ENCODE peak calls at places on chromosomes 13 and 19, in nine cellular contexts. M, L, B, Y, A, J, I, N and S are unnamed samples. For H3K4me1, the result is how much of the 10 kb centered on the place peaks cover.

GRCh38 chr19:53647350-53647749 is 15.6 kb downstream of the DPRX start:
- DNase-seq in M (no peak), L (no peak), B (no peak), Y (no peak), A (no peak), J (no peak), I (no peak), N (no peak), S (no peak)

GRCh38 chr13:50403311-50403710 is 388.1 kb downstream of the KCNRG start:
- DNase-seq in M (no peak), L (peak), B (no peak), Y (peak), A (no peak), J (no peak), I (peak), N (no peak), S (no peak)

GRCh38 chr19:34711890-34712289 is 22.2 kb upstream of the ZNF181 start:
- DNase-seq in M (no peak), L (no peak), B (no peak), Y (no peak), A (no peak), J (no peak), I (no peak), N (no peak), S (no peak)

GRCh38 chr19:42010245-42011126 is 16.5 kb upstream of the ATP1A3 start:
- DNase-seq in M (no peak), L (no peak), B (no peak), Y (no peak), A (no peak), J (no peak), I (peak), N (no peak), S (no peak)

GRCh38 chr13:108227651-108228272 is 9.6 kb downstream of the ABHD13 start:
- DNase-seq in M (no peak), L (peak), B (no peak), Y (no peak), A (peak), J (no peak), I (peak), N (peak), S (no peak)

GRCh38 chr13:98007001-98007400 is 53.5 kb downstream of the IPO5 start:
- DNase-seq in M (no peak), L (no peak), B (no peak), Y (no peak), A (no peak), J (no peak), I (no peak), N (no peak), S (no peak)

GRCh38 chr19:53037101-53038097 is 7.1 kb upstream of the ERVV-2 start:
- DNase-seq in M (no peak), L (no peak), B (no peak), Y (no peak), A (no peak), J (no peak), I (peak), N (peak), S (no peak)

GRCh38 chr19:29278716-29279115 is 65.8 kb upstream of the UQCRFS1 start:
- DNase-seq in M (peak), L (no peak), B (no peak), Y (no peak), A (no peak), J (no peak), I (no peak), N (no peak), S (no peak)

GRCh38 chr13:108508263-108508662 is 121.1 kb upstream of the MYO16 start:
- DNase-seq in M (no peak), L (peak), B (no peak), Y (no peak), A (no peak), J (no peak), I (peak), N (no peak), S (no peak)

GRCh38 chr19:14116918-14117578 is 514 bp downstream of the PRKACA start:
- DNase-seq in M (no peak), L (no peak), B (peak), Y (no peak), A (peak), J (no peak), I (no peak), N (peak), S (no peak)

GRCh38 chr19:49910179-49910578 is 13.5 kb upstream of the IL4I1 start:
- DNase-seq in M (no peak), L (no peak), B (no peak), Y (no peak), A (no peak), J (no peak), I (no peak), N (no peak), S (no peak)

GRCh38 chr13:49667773-49668172 is 23.5 kb downstream of the EBPL start:
- DNase-seq in M (no peak), L (no peak), B (no peak), Y (no peak), A (no peak), J (no peak), I (peak), N (no peak), S (no peak)

GRCh38 chr13:49933511-49933910 is 2.6 kb downstream of the SPRYD7 start:
- DNase-seq in M (no peak), L (no peak), B (no peak), Y (no peak), A (no peak), J (no peak), I (no peak), N (no peak), S (no peak)

GRCh38 chr13:94209110-94209509 is 270.4 kb downstream of the DCT start:
- DNase-seq in M (no peak), L (no peak), B (no peak), Y (no peak), A (no peak), J (no peak), I (no peak), N (no peak), S (no peak)

GRCh38 chr19:49887653-49888477 is 8.8 kb downstream of the IL4I1 start:
- DNase-seq in M (peak), L (no peak), B (no peak), Y (no peak), A (no peak), J (no peak), I (no peak), N (no peak), S (no peak)

GRCh38 chr19:30374791-30375650 is 2.8 kb downstream of the ZNF536 start:
- DNase-seq in M (peak), L (no peak), B (no peak), Y (no peak), A (no peak), J (no peak), I (no peak), N (no peak), S (no peak)

GRCh38 chr19:7618366-7618765 is 11.0 kb downstream of the XAB2 start:
- DNase-seq in M (peak), L (peak), B (no peak), Y (peak), A (no peak), J (peak), I (no peak), N (no peak), S (no peak)

GRCh38 chr13:32538234-32538620 is 368 bp downstream of the N4BP2L2 start:
- DNase-seq in M (peak), L (no peak), B (no peak), Y (peak), A (no peak), J (no peak), I (peak), N (peak), S (no peak)

GRCh38 chr13:106680796-106681482 is 113.0 kb upstream of the ARGLU1 start:
- DNase-seq in M (no peak), L (no peak), B (no peak), Y (no peak), A (no peak), J (no peak), I (no peak), N (no peak), S (no peak)

GRCh38 chr19:17486545-17486944 is 16.2 kb downstream of the SLC27A1 start:
- DNase-seq in M (no peak), L (no peak), B (no peak), Y (no peak), A (no peak), J (no peak), I (no peak), N (no peak), S (no peak)

GRCh38 chr19:17490411-17490810 is 20.1 kb downstream of the SLC27A1 start:
- DNase-seq in M (no peak), L (no peak), B (no peak), Y (no peak), A (no peak), J (no peak), I (no peak), N (no peak), S (no peak)

GRCh38 chr19:17489392-17490030 is 19.2 kb downstream of the SLC27A1 start:
- DNase-seq in M (no peak), L (no peak), B (no peak), Y (no peak), A (no peak), J (no peak), I (no peak), N (no peak), S (no peak)

GRCh38 chr19:17487240-17488121 is 17.2 kb downstream of the SLC27A1 start:
- DNase-seq in M (no peak), L (no peak), B (no peak), Y (no peak), A (no peak), J (no peak), I (no peak), N (peak), S (no peak)

GRCh38 chr19:17488593-17489391 is 18.5 kb downstream of the SLC27A1 start:
- DNase-seq in M (peak), L (peak), B (no peak), Y (peak), A (peak), J (peak), I (no peak), N (peak), S (peak)
- TF ChIP-seq POLR2A in M (no peak), L (no peak), B (no peak), Y (no peak), A (peak), J (no peak), I (no peak), N (peak), S (no peak)

DNA sequence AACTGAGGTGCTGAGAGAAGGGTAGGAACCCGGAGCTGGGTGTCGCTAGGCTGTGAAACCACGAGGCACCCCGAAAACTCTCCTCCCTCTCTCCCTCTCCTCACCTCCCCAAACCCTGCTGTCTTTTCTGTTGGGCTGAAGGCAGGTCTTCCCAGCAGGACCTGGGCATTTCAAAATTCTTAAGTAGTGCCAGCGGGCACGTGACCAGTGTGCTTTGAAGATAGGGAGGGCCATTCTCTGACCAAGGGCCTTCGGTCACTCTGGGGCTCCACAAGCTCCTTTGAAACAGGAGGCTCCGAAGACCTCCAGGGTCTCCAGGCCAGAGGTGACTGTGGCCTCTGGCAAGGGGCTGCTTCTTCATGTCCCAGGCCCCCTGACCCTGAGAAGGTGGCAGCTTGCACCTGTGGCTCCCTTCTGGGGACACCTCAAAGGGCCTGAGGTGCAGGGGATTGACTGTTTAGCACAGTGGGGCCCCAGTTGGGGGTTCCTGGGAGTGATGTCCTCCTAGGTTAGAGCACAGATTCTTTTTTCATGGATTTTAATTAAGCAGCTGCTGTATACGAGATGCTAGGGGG is 48.3 kb downstream of the DNM2 start:
- DNase-seq in M (no peak), L (no peak), B (no peak), Y (no peak), A (no peak), J (no peak), I (no peak), N (no peak), S (no peak)
- H3K4me1 ChIP-seq in M (half or more), L (half or more), B (under half), Y (under half), A (under half), J (under half), I (under half), N (under half), S (half or more)

GRCh38 chr19:662207-662961 is 630 bp downstream of the RNF126 start:
- DNase-seq in M (peak), L (peak), B (no peak), Y (no peak), A (peak), J (no peak), I (peak), N (peak), S (peak)

GRCh38 chr19:663682-664117 is 686 bp upstream of the RNF126 start:
- DNase-seq in M (no peak), L (no peak), B (no peak), Y (no peak), A (no peak), J (no peak), I (no peak), N (no peak), S (no peak)

GRCh38 chr19:661427-662196 is 1.4 kb downstream of the RNF126 start:
- DNase-seq in M (no peak), L (no peak), B (no peak), Y (no peak), A (peak), J (no peak), I (no peak), N (peak), S (peak)

GRCh38 chr19:664913-665443 is 2.0 kb upstream of the RNF126 start:
- DNase-seq in M (peak), L (peak), B (peak), Y (no peak), A (peak), J (peak), I (peak), N (peak), S (peak)

DNA sequence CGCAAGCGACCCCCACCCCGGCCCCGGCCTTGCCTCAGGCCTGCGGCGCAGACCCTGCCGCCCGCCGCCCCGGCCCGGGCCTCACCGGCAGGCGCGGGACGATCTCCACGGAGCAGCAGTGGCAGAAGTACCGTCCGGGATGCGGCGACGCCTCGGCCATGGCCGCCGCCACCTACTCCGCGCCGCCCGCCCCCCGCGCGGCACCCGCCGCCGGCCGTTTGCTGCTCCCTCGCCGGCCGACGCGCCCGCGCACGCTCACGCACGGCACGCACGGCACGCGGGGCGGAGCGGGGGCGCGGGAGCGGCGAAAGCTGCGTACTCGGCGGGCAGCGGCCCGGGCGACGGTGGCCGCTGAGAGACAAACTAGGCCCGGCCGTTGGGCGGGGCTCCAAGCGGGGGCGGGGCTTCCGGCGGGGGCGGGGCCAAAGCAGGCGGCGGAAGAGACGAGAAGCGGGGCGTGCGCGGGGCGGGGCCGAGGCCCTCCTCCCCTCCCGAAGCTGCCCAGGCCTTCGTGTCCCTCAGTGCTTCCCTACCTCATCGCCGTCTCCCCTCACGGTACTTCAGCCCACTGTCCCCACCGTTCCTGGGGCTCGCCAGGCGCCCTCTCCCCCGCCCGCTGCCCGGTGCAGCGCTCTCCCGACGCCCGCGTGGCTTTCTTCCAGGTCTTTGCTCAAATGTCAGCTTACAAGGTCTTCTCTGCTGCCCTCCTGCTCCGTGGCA is at the start of gene RNF126:
- DNase-seq in M (peak), L (peak), B (peak), Y (peak), A (peak), J (peak), I (peak), N (peak), S (peak)
- TF ChIP-seq POLR2A in M (peak), L (peak), B (peak), Y (no peak), A (peak), J (peak), I (peak), N (no peak), S (peak)

GRCh38 chr13:75372517-75372916 is 109.5 kb downstream of the TBC1D4 start:
- DNase-seq in M (no peak), L (peak), B (no peak), Y (no peak), A (no peak), J (peak), I (peak), N (peak), S (no peak)
- H3K4me1 ChIP-seq in M (under half), L (under half), B (under half), Y (under half), A (under half), J (under half), I (under half), N (under half), S (under half)

GRCh38 chr19:9139609-9140158 is 513 bp upstream of the ZNF317 start:
- DNase-seq in M (no peak), L (no peak), B (no peak), Y (no peak), A (no peak), J (no peak), I (no peak), N (no peak), S (no peak)

GRCh38 chr19:9144920-9145319 is 4.7 kb downstream of the ZNF317 start:
- DNase-seq in M (no peak), L (peak), B (no peak), Y (no peak), A (no peak), J (no peak), I (no peak), N (no peak), S (no peak)

DNA sequence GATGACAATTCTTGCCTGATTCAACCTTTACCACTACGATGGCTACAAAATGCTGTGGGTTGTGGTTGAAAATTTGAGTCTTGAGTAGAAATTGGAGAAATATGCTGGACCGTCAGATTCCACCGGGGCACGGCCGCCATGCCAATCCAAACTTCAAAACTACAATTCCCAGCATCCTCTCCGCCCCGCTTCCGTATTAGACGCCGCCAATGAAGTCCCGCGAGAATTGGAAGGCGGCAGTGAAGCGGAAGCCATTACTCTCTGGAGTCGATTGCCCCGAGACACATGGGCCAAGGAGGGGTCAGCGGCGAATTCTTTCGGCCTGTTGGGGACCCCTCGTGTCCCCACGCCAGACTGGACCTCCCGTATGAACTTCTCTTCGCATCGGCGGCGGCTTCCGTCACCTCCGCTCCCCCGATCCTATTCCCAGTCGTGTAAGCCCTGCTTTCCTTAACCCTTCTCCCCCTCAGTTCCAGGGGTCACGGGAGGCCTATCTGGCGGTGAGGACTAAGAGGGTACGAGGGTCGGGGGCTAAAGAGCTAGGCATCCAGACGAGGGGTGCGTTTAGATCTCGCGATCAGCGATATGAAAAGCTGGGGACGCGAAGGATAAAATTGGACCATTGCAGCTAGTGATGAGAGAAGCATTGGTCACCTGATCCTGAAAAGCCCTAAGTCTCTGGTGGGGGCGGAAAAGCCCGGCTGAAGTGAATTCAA is at the start of gene ZNF317:
- DNase-seq in M (peak), L (peak), B (peak), Y (peak), A (peak), J (peak), I (peak), N (peak), S (peak)
- TF ChIP-seq POLR2A in M (peak), L (peak), B (peak), Y (peak), A (peak), J (peak), I (peak), N (peak), S (peak)

GRCh38 chr13:99416411-99417121 is 84.7 kb upstream of the TM9SF2 start:
- DNase-seq in M (peak), L (no peak), B (no peak), Y (no peak), A (peak), J (no peak), I (no peak), N (no peak), S (no peak)

GRCh38 chr13:99417151-99417820 is 84.0 kb upstream of the TM9SF2 start:
- DNase-seq in M (peak), L (no peak), B (no peak), Y (no peak), A (peak), J (no peak), I (no peak), N (no peak), S (no peak)

GRCh38 chr13:99419591-99420243 is 81.6 kb upstream of the TM9SF2 start:
- DNase-seq in M (peak), L (no peak), B (no peak), Y (no peak), A (peak), J (no peak), I (no peak), N (no peak), S (no peak)

GRCh38 chr13:99417821-99418662 is 83.2 kb upstream of the TM9SF2 start:
- DNase-seq in M (peak), L (no peak), B (no peak), Y (no peak), A (peak), J (no peak), I (no peak), N (no peak), S (no peak)

GRCh38 chr13:99418663-99419140 is 82.6 kb upstream of the TM9SF2 start:
- DNase-seq in M (peak), L (no peak), B (no peak), Y (no peak), A (peak), J (no peak), I (no peak), N (no peak), S (no peak)
- H3K4me1 ChIP-seq in M (under half), L (under half), B (under half), Y (under half), A (under half), J (under half), I (under half), N (under half), S (under half)